ENCODE peak calls at places on chromosomes 5 and 9, in five cellular contexts. F is COR-L47; Q is aorta; P is activated CD4-positive, alpha-beta T cell treated with anti-CD3 and anti-CD28 coated beads for 4 hours; J is IMR-90. T is an unnamed sample.

GRCh38 chr5:172768573-172769323 is 2.2 kb downstream of the DUSP1 start:
- DNase-seq in P (no peak), J (peak), F (no peak), Q (peak), T (peak)

GRCh38 chr5:58439094-58439644 is 20.7 kb downstream of the PLK2 start:
- DNase-seq in J (no peak), Q (no peak), P (no peak), F (no peak), T (no peak)

GRCh38 chr5:43409809-43410271 is 2.4 kb downstream of the CCL28 start:
- DNase-seq in Q (no peak), P (no peak), F (no peak), J (no peak), T (no peak)

GRCh38 chr5:144712090-144712489 is 541.4 kb downstream of the KCTD16 start:
- DNase-seq in Q (no peak), J (no peak), P (no peak), F (no peak), T (no peak)

GRCh38 chr5:116765441-116765840 is 190.8 kb upstream of the SEMA6A start:
- DNase-seq in J (no peak), P (no peak), F (peak), Q (no peak), T (peak)

GRCh38 chr5:136979131-136979530 is 520.0 kb downstream of the SPOCK1 start:
- DNase-seq in F (no peak), J (peak), P (no peak), Q (no peak), T (no peak)

GRCh38 chr5:83718195-83718825 is 2.3 kb downstream of the HAPLN1 start:
- DNase-seq in F (peak), J (peak), Q (no peak), P (peak), T (peak)

GRCh38 chr5:125401724-125402622 is 655.5 kb upstream of the ZNF608 start:
- DNase-seq in Q (no peak), F (no peak), J (no peak), P (no peak), T (no peak)

GRCh38 chr5:65142511-65143011 is 339.2 kb downstream of the ADAMTS6 start:
- DNase-seq in P (no peak), Q (no peak), F (peak), J (peak), T (peak)

GRCh38 chr9:101442248-101443136 is 6.9 kb upstream of the ALDOB start:
- DNase-seq in Q (no peak), P (no peak), F (no peak), J (no peak), T (no peak)

GRCh38 chr9:132424857-132425702 is 15.1 kb downstream of the CFAP77 start:
- DNase-seq in J (no peak), P (no peak), F (no peak), Q (no peak), T (no peak)

GRCh38 chr5:137152616-137153015 is 346.5 kb downstream of the SPOCK1 start:
- DNase-seq in P (no peak), F (no peak), Q (no peak), J (no peak), T (no peak)

GRCh38 chr9:84538879-84539278 is 130.7 kb upstream of the NTRK2 start:
- DNase-seq in Q (no peak), F (no peak), J (no peak), P (no peak), T (no peak)

GRCh38 chr9:131670247-131670681 is 69.6 kb downstream of the RAPGEF1 start:
- DNase-seq in P (no peak), Q (peak), F (no peak), J (no peak), T (no peak)

GRCh38 chr5:160166973-160167622 is 47.8 kb upstream of the PWWP2A start:
- DNase-seq in Q (no peak), F (no peak), J (no peak), P (no peak), T (no peak)

GRCh38 chr5:172002310-172002709 is 4.1 kb downstream of the FBXW11 start:
- DNase-seq in Q (no peak), F (no peak), J (no peak), P (no peak), T (no peak)

GRCh38 chr5:137209232-137209810 is 289.8 kb downstream of the SPOCK1 start:
- DNase-seq in Q (no peak), J (no peak), F (no peak), P (no peak), T (no peak)

GRCh38 chr5:34978681-34979080 is 49.3 kb downstream of the DNAJC21 start:
- DNase-seq in J (no peak), F (no peak), Q (no peak), P (no peak), T (no peak)

GRCh38 chr5:180170810-180171567 is 38.0 kb downstream of the RASGEF1C start:
- DNase-seq in P (no peak), J (no peak), Q (no peak), F (no peak), T (no peak)

GRCh38 chr9:130607640-130608420 is 28.5 kb downstream of the FUBP3 start:
- DNase-seq in F (no peak), J (peak), P (no peak), Q (no peak), T (peak)

GRCh38 chr9:132644251-132644650 is 25.5 kb downstream of the DDX31 start:
- DNase-seq in Q (no peak), F (no peak), J (no peak), P (no peak), T (no peak)

T was measured in brain microvascular endothelial cell.